ENCODE peak calls at places on chromosomes 5 and 9, in six cellular contexts. Z is HepG2, U is SK-N-SH, P is HCT116, R is GM12878, B is K562. K is an unnamed sample.
A peak's percentile ranks its signal among the peaks of the same experiment; 100 is the strongest.

GRCh38 chr5:10214036-10214435 is 35.7 kb downstream of the ATPSCKMT start:
- DNase-seq in R (no peak), U (no peak), P (no peak), B (no peak), Z (no peak), K (no peak)

GRCh38 chr5:38979535-38979934 is 94.7 kb downstream of the RICTOR start:
- DNase-seq in B (no peak), R (no peak), U (no peak), Z (no peak), P (no peak), K (peak; percentile 2)

GRCh38 chr9:27276182-27277030 is 20.5 kb downstream of the EQTN start:
- DNase-seq in R (no peak), U (peak; percentile 60), P (peak; percentile 42), B (peak; percentile 25), Z (peak; percentile 45), K (peak; percentile 81)

GRCh38 chr9:112890106-112891081 is at the start of gene SLC46A2:
- DNase-seq in Z (no peak), P (no peak), B (no peak), U (peak; percentile 73), R (no peak), K (peak; percentile 64)

GRCh38 chr5:445591-445990 is 2.6 kb downstream of the EXOC3 start:
- DNase-seq in Z (no peak), R (no peak), B (no peak), U (no peak), P (no peak), K (no peak)

GRCh38 chr5:35617435-35618296 is at the start of gene SPEF2:
- DNase-seq in U (peak; percentile 87), B (peak; percentile 56), P (peak; percentile 91), R (no peak), Z (peak; percentile 84), K (peak; percentile 97)

GRCh38 chr5:73544429-73545402 is 20.7 kb downstream of the ANKRA2 start:
- DNase-seq in U (peak; percentile 21), B (no peak), R (no peak), Z (peak; percentile 100), P (no peak), K (no peak)

GRCh38 chr5:81601912-81602311 is 149.0 kb downstream of the SSBP2 start:
- DNase-seq in Z (no peak), U (no peak), B (no peak), R (no peak), P (no peak), K (no peak)

GRCh38 chr5:172733179-172733973 is 37.6 kb downstream of the DUSP1 start:
- DNase-seq in R (no peak), U (no peak), Z (peak; percentile 51), P (no peak), B (no peak), K (peak; percentile 34)

GRCh38 chr5:67047180-67047579 is 149.4 kb downstream of the CD180 start:
- DNase-seq in U (peak; percentile 54), P (no peak), Z (no peak), B (no peak), R (no peak), K (no peak)

GRCh38 chr5:52994266-52994665 is 5.1 kb downstream of the ITGA2 start:
- DNase-seq in R (no peak), U (no peak), Z (no peak), B (no peak), P (no peak), K (no peak)

GRCh38 chr9:93896496-93897033 is 58.6 kb downstream of the BARX1 start:
- DNase-seq in P (no peak), U (peak; percentile 12), Z (no peak), R (no peak), B (no peak), K (no peak)
- H2AFZ ChIP-seq in P (no peak overlapping the region), U (no peak overlapping the region), Z (no peak overlapping the region), R (no peak overlapping the region), B (no peak overlapping the region), K (no peak overlapping the region)

GRCh38 chr9:101029300-101030021 is 934 bp downstream of the PLPPR1 start:
- DNase-seq in P (no peak), Z (no peak), U (peak; percentile 4), B (no peak), R (no peak), K (peak; percentile 34)
- TF ChIP-seq REST in P (no peak), Z (no peak), U (no peak), B (no peak), R (no peak), K (no peak)

GRCh38 chr5:95962475-95962773 is 773 bp upstream of the ELL2 start:
- DNase-seq in B (no peak), R (no peak), U (no peak), Z (no peak), P (no peak), K (no peak)

GRCh38 chr5:95963650-95964410 is 2.2 kb upstream of the ELL2 start:
- DNase-seq in R (no peak), B (peak; percentile 39), U (no peak), Z (no peak), P (no peak), K (peak; percentile 62)

GRCh38 chr5:95961617-95962474 is at the start of gene ELL2:
- DNase-seq in Z (peak; percentile 97), U (peak; percentile 91), B (peak; percentile 100), P (peak; percentile 100), R (peak; percentile 89), K (peak; percentile 100)

GRCh38 chr5:95960802-95961616 is 642 bp downstream of the ELL2 start:
- DNase-seq in Z (peak; percentile 42), B (peak; percentile 83), P (no peak), U (peak; percentile 89), R (no peak), K (peak; percentile 86)

GRCh38 chr5:95962785-95963184 is 1.1 kb upstream of the ELL2 start:
- DNase-seq in U (no peak), B (peak; percentile 47), P (no peak), R (no peak), Z (peak; percentile 77), K (peak; percentile 94)
- H3K4me3 ChIP-seq in U (no peak overlapping the region), B (peak overlapping the region; percentile 81), P (peak overlapping the region; percentile 83), R (no peak overlapping the region), Z (no peak overlapping the region), K (peak overlapping the region; percentile 77)

DNA sequence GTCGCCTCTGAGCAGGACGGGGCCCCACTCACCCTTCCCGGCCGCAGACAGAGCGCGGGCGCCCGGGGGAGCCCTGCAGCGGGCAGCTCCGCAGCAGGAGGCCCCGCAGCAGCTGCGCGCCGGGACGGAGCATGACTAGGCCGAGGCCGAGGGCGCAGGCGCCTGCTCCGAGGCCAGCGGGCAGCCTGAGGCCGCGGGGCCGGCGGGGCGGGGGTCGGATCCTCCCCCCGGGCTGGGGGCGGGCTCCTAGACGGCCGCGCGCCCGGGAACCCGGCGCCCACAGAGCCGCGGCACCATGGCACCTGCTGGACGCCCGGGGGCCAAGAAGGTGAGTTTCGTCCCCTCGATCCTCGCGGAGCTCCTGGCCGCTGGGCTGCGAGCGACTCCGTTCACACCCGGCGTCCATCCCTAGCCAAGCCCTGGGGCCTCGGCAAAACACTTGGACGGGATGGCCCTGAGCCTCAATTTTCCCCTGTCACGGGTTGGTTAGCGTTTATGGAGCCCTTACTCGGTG is at the start of the genes BHMT2 and DMGDH:
- DNase-seq in U (peak; percentile 20), R (no peak), P (no peak), Z (peak; percentile 23), B (no peak), K (peak; percentile 56)
- H2AFZ ChIP-seq in U (peak within 1 kb of the TSS; percentile 46), R (no peak within 1 kb of the TSS), P (no peak within 1 kb of the TSS), Z (peak within 1 kb of the TSS; percentile 94), B (no peak within 1 kb of the TSS), K (peak within 1 kb of the TSS; percentile 90)

GRCh38 chr5:96821260-96821916 is 13.6 kb upstream of the ERAP1 start:
- DNase-seq in U (no peak), R (no peak), Z (no peak), B (no peak), P (no peak), K (peak; percentile 52)

GRCh38 chr5:96826071-96826470 is 18.3 kb upstream of the ERAP1 start:
- DNase-seq in R (no peak), P (no peak), U (no peak), Z (no peak), B (no peak), K (no peak)

GRCh38 chr5:96825243-96825642 is 17.5 kb upstream of the ERAP1 start:
- DNase-seq in Z (no peak), B (no peak), U (no peak), P (no peak), R (no peak), K (no peak)

GRCh38 chr5:96823060-96823459 is 15.3 kb upstream of the ERAP1 start:
- DNase-seq in U (no peak), B (no peak), R (no peak), Z (no peak), P (no peak), K (no peak)

DNA sequence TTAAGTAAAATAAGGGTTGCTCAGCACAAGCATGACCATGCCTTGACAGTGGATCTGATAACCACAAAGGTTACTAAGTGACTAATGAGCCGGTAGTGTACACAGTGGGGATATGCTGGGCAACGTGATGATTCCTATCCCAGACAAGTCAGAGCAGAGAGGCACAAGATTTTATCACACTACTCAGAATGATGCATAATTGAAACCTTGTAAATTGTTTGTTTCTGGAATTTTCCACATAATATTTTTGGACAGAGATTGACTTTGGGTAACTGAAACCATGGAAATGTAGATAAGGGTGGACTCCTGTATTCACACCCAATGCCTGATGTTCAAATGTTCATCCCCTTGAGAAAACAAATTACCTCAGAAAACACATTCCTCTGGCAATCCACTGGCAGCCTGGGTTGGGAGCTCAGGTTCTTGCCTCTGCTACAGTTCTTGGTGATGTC is 16.2 kb upstream of the ERAP1 start:
- DNase-seq in P (no peak), U (peak; percentile 51), B (no peak), Z (peak; percentile 25), R (no peak), K (no peak)
- TF ChIP-seq REST in P (no peak), U (no peak), B (no peak), Z (no peak), R (no peak), K (no peak)

GRCh38 chr9:38362912-38363588 is 29.5 kb upstream of the ALDH1B1 start:
- DNase-seq in Z (peak; percentile 49), R (peak; percentile 35), P (peak; percentile 63), U (peak; percentile 70), B (peak; percentile 62), K (peak; percentile 55)

GRCh38 chr9:38360880-38361836 is 31.3 kb upstream of the ALDH1B1 start:
- DNase-seq in P (no peak), R (no peak), B (no peak), Z (no peak), U (no peak), K (no peak)

GRCh38 chr9:38359689-38360385 is 32.7 kb upstream of the ALDH1B1 start:
- DNase-seq in Z (no peak), B (no peak), P (no peak), U (no peak), R (no peak), K (no peak)

GRCh38 chr9:38359297-38359653 is 33.2 kb upstream of the ALDH1B1 start:
- DNase-seq in Z (peak; percentile 47), R (no peak), U (no peak), P (no peak), B (no peak), K (no peak)

DNA sequence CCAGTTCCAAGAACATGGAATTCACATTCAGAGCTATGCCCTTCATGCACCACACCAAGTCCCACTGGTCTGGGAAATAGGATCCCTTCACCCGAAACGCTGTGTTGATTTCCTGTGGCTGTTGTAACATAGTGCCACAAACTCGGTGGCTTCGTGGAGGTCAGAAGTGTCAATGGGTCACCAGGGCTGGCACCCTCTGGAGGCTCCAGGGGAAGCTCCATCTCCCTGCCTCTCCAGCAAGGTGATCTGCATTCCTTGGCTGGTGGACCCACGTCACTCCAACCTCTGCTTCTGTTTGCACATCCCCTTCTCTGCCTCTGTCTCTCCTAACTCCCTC is 28.9 kb upstream of the ALDH1B1 start:
- DNase-seq in U (no peak), P (no peak), R (no peak), Z (no peak), B (no peak), K (no peak)
- H3K4me3 ChIP-seq in U (no peak overlapping the region), P (no peak overlapping the region), R (no peak overlapping the region), Z (no peak overlapping the region), B (no peak overlapping the region), K (no peak overlapping the region)

GRCh38 chr9:2260401-2261306 is 245.5 kb downstream of the SMARCA2 start:
- DNase-seq in U (no peak), P (peak; percentile 93), R (no peak), B (no peak), Z (no peak), K (no peak)
- H2AFZ ChIP-seq in U (peak overlapping the region; percentile 77), P (peak overlapping the region; percentile 18), R (no peak overlapping the region), B (no peak overlapping the region), Z (no peak overlapping the region), K (peak overlapping the region; percentile 47)

K was measured in GM23338.